ENCODE peak calls at places on chromosomes 16 and 17, in nine cellular contexts. Z is HFF-Myc, E is left lung, J is AG09309, U is HepG2, D is OCI-LY7, X is foreskin fibroblast, Y is HL-60, P is pancreas. C is an unnamed sample.
A peak's percentile ranks its signal among the peaks of the same experiment; 100 is the strongest.

GRCh38 chr16:29011112-29011511 is 26.3 kb downstream of the LAT start:
- DNase-seq in Z (no peak), E (no peak), J (no peak), U (no peak), D (no peak), X (no peak), Y (no peak), P (no peak), C (peak; percentile 79)

GRCh38 chr17:73595068-73595865 is 49.0 kb downstream of the SDK2 start:
- DNase-seq in Z (no peak), E (no peak), J (no peak), U (no peak), D (peak; percentile 55), X (no peak), Y (no peak), P (no peak), C (peak; percentile 98)

GRCh38 chr17:42675984-42676423 is 790 bp downstream of the PLEKHH3 start:
- DNase-seq in Z (no peak), E (no peak), J (no peak), U (no peak), D (peak; percentile 27), X (peak; percentile 48), Y (no peak), P (peak; percentile 76), C (peak; percentile 78)

GRCh38 chr17:41909088-41909487 is 9.7 kb downstream of the ACLY start:
- DNase-seq in Z (no peak), E (no peak), J (no peak), U (no peak), D (no peak), X (no peak), Y (no peak), P (no peak), C (peak; percentile 24)

GRCh38 chr17:58534331-58534730 is 19.9 kb upstream of the MTMR4 start:
- DNase-seq in Z (no peak), E (no peak), J (no peak), U (peak; percentile 30), D (no peak), X (no peak), Y (no peak), P (no peak), C (peak; percentile 56)

GRCh38 chr16:72092832-72093447 is 480 bp downstream of the TXNL4B start:
- DNase-seq in Z (peak; percentile 42), E (no peak), J (peak; percentile 20), U (peak; percentile 63), D (no peak), X (peak; percentile 27), Y (no peak), P (no peak), C (peak; percentile 43)

GRCh38 chr16:27222499-27223225 is 19.3 kb downstream of the KDM8 start:
- DNase-seq in Z (no peak), E (no peak), J (no peak), U (no peak), D (no peak), X (peak; percentile 62), Y (no peak), P (no peak), C (no peak)

GRCh38 chr17:27299384-27300049 is 5.6 kb downstream of the WSB1 start:
- DNase-seq in Z (no peak), E (no peak), J (no peak), U (no peak), D (no peak), X (no peak), Y (no peak), P (no peak), C (no peak)

GRCh38 chr16:87570938-87571867 is 31.1 kb upstream of the JPH3 start:
- DNase-seq in Z (no peak), E (no peak), J (no peak), U (peak; percentile 59), D (peak; percentile 19), X (peak; percentile 48), Y (no peak), P (peak; percentile 52), C (peak; percentile 94)

GRCh38 chr16:30846649-30847402 is 47.1 kb downstream of the BCL7C start:
- DNase-seq in Z (no peak), E (no peak), J (no peak), U (no peak), D (no peak), X (no peak), Y (no peak), P (no peak), C (no peak)

GRCh38 chr17:44901323-44901965 is 2.2 kb upstream of the EFTUD2 start:
- DNase-seq in Z (no peak), E (no peak), J (peak; percentile 27), U (no peak), D (no peak), X (peak; percentile 75), Y (peak; percentile 91), P (no peak), C (no peak)

GRCh38 chr17:32007463-32008298 is 498 bp downstream of the LRRC37B start:
- DNase-seq in Z (no peak), E (peak; percentile 56), J (no peak), U (no peak), D (peak; percentile 59), X (peak; percentile 4), Y (peak; percentile 30), P (peak; percentile 16), C (peak; percentile 73)

GRCh38 chr17:18124346-18125126 is 16.0 kb downstream of the MYO15A start:
- DNase-seq in Z (no peak), E (no peak), J (no peak), U (no peak), D (no peak), X (no peak), Y (no peak), P (no peak), C (no peak)

GRCh38 chr16:84692451-84692850 is 7.3 kb upstream of the USP10 start:
- DNase-seq in Z (no peak), E (no peak), J (no peak), U (peak; percentile 59), D (no peak), X (no peak), Y (peak; percentile 57), P (no peak), C (no peak)
- H3K4me3 ChIP-seq in Z (no peak overlapping the region), E (no peak overlapping the region), J (no peak overlapping the region), U (peak overlapping the region; percentile 39), D (no peak overlapping the region), X (no peak overlapping the region), Y (no peak overlapping the region), P (no peak overlapping the region), C (no peak overlapping the region)

GRCh38 chr16:85311741-85312140 is 199.5 kb upstream of the CIBAR2 start:
- DNase-seq in Z (no peak), E (no peak), J (no peak), U (no peak), D (no peak), X (no peak), Y (no peak), P (no peak), C (no peak)

GRCh38 chr16:85312642-85313540 is 200.6 kb upstream of the CIBAR2 start:
- DNase-seq in Z (no peak), E (no peak), J (no peak), U (no peak), D (peak; percentile 16), X (no peak), Y (no peak), P (no peak), C (peak; percentile 80)

GRCh38 chr16:85314633-85315032 is 202.4 kb upstream of the CIBAR2 start:
- DNase-seq in Z (no peak), E (no peak), J (no peak), U (no peak), D (peak; percentile 27), X (no peak), Y (no peak), P (no peak), C (no peak)

GRCh38 chr16:85312174-85312573 is 199.9 kb upstream of the CIBAR2 start:
- DNase-seq in Z (no peak), E (no peak), J (no peak), U (no peak), D (no peak), X (no peak), Y (no peak), P (no peak), C (no peak)

DNA sequence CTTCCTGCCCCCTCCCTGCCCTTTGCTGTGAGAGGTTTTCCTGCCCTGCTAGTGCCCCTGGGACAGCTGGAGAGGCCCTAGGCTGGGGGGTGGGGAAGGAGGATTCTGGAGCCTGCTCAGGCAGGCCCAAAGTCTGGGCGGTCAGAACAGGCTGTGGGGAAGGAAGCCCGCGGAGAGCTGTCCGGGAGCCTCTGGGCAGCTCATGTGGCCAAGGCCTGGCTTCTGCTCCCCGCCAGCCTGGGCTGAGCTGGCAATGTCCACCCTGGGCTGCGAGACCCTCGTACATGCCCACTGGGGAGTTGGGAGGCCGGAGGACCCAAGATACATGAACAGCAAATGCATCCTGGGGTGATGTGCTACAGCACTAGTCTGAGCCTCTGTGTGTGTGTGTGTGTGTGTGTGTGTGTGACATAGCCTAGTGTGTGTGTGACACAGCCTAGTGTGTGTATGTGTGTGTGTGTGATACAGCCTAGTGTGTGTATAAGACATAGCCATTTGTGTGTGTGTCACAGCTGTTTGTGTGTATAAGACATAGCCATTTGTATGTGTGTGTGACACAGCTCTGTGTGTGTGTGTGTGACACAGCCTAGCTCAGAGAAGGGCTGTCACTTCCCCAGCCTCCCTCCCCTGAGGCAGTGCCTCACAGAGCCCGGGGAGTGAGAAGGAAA is 201.4 kb upstream of the CIBAR2 start:
- DNase-seq in Z (no peak), E (no peak), J (no peak), U (no peak), D (peak; percentile 37), X (no peak), Y (no peak), P (no peak), C (no peak)
- H3K4me3 ChIP-seq in Z (no peak overlapping the region), E (no peak overlapping the region), J (no peak overlapping the region), U (peak overlapping the region; percentile 4), D (no peak overlapping the region), X (no peak overlapping the region), Y (no peak overlapping the region), P (no peak overlapping the region), C (no peak overlapping the region)

DNA sequence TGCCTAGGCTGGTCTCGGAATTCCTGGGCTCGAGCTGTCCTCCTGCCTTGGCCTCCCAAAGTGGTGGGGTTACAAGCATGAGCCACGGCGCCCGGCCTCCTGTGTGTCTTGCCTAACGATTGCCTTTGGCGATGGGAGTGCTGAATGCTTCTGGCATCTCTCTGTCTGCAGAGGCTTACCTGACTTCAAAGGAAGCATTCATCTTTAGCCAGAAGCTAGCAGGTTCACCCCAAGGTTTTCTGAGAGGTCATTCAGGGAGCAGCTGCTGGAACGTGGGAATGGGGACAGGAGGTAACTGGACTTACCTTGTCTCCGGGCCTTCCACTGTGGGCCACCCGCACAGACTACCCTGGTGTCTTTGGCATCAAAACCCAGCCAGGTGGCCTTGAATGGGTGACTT is 54.7 kb downstream of the PLCG2 start:
- DNase-seq in Z (no peak), E (no peak), J (no peak), U (no peak), D (no peak), X (no peak), Y (no peak), P (no peak), C (no peak)
- H3K4me3 ChIP-seq in Z (no peak overlapping the region), E (no peak overlapping the region), J (no peak overlapping the region), U (no peak overlapping the region), D (no peak overlapping the region), X (no peak overlapping the region), Y (no peak overlapping the region), P (no peak overlapping the region), C (no peak overlapping the region)

DNA sequence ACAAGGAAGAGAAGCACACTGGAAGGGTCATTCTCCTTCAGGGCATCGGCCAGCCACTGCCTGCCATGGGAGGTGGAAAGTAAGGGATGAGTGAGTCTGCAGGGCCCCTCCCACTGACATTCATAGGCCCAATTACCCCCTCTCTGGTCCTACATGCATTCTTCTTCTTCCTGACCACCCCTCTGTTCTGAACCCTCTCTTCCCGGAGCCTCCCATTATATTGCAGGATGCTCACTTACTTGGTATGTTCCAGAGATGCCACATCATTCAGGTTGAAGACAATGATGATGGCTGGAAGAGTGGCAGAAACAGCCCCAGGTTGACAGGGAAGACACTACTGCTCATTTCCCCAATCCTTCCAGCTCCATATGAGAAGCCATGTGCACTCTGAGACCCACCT is 2.5 kb downstream of the RAB34 start:
- DNase-seq in Z (no peak), E (no peak), J (no peak), U (no peak), D (no peak), X (no peak), Y (no peak), P (no peak), C (no peak)
- H3K4me3 ChIP-seq in Z (peak overlapping the region; percentile 99), E (no peak overlapping the region), J (no peak overlapping the region), U (no peak overlapping the region), D (no peak overlapping the region), X (no peak overlapping the region), Y (no peak overlapping the region), P (no peak overlapping the region), C (no peak overlapping the region)